ENCODE peak calls at places on chromosome 1, in seven cellular contexts. One of them, this sample, is unnamed.

GRCh38 chr1:226123591-226124471 is 61.3 kb downstream of the H3-3A start:
- DNase-seq in heart right ventricle: no peak
- DNase-seq in mammary epithelial cell: peak
- DNase-seq in lower lobe of right lung: no peak
- DNase-seq in AG10803: no peak
- DNase-seq in fibroblast of lung: no peak
- DNase-seq in breast epithelium: no peak
- DNase-seq in this sample: no peak

GRCh38 chr1:232704694-232705680 is 75.1 kb upstream of the SIPA1L2 start:
- DNase-seq in lower lobe of right lung: no peak
- DNase-seq in AG10803: peak
- DNase-seq in fibroblast of lung: peak
- DNase-seq in breast epithelium: peak
- DNase-seq in mammary epithelial cell: peak
- DNase-seq in heart right ventricle: peak
- DNase-seq in this sample: peak

GRCh38 chr1:221723018-221723917 is 18.6 kb downstream of the DUSP10 start:
- DNase-seq in AG10803: peak
- DNase-seq in lower lobe of right lung: no peak
- DNase-seq in breast epithelium: no peak
- DNase-seq in fibroblast of lung: no peak
- DNase-seq in mammary epithelial cell: peak
- DNase-seq in heart right ventricle: no peak
- DNase-seq in this sample: no peak

GRCh38 chr1:37892151-37893047 is 33.0 kb upstream of the MTF1 start:
- DNase-seq in heart right ventricle: no peak
- DNase-seq in breast epithelium: no peak
- DNase-seq in fibroblast of lung: peak
- DNase-seq in lower lobe of right lung: no peak
- DNase-seq in AG10803: peak
- DNase-seq in mammary epithelial cell: no peak
- DNase-seq in this sample: peak

GRCh38 chr1:156101880-156102279 is 12.6 kb upstream of the LMNA start:
- DNase-seq in heart right ventricle: no peak
- DNase-seq in fibroblast of lung: no peak
- DNase-seq in AG10803: no peak
- DNase-seq in breast epithelium: no peak
- DNase-seq in lower lobe of right lung: no peak
- DNase-seq in mammary epithelial cell: no peak
- DNase-seq in this sample: no peak

GRCh38 chr1:89260042-89260441 is 12.6 kb downstream of the GBP5 start:
- DNase-seq in breast epithelium: no peak
- DNase-seq in heart right ventricle: no peak
- DNase-seq in fibroblast of lung: no peak
- DNase-seq in mammary epithelial cell: no peak
- DNase-seq in AG10803: no peak
- DNase-seq in lower lobe of right lung: no peak
- DNase-seq in this sample: no peak

GRCh38 chr1:21634481-21635137 is 34.5 kb downstream of the RAP1GAP start:
- DNase-seq in AG10803: no peak
- DNase-seq in fibroblast of lung: no peak
- DNase-seq in breast epithelium: peak
- DNase-seq in lower lobe of right lung: peak
- DNase-seq in mammary epithelial cell: no peak
- DNase-seq in heart right ventricle: no peak
- DNase-seq in this sample: no peak

GRCh38 chr1:219144659-219145313 is 28.9 kb upstream of the LYPLAL1 start:
- DNase-seq in lower lobe of right lung: no peak
- DNase-seq in heart right ventricle: no peak
- DNase-seq in breast epithelium: no peak
- DNase-seq in mammary epithelial cell: no peak
- DNase-seq in AG10803: no peak
- DNase-seq in fibroblast of lung: no peak
- DNase-seq in this sample: no peak

GRCh38 chr1:89779541-89779940 is 41.3 kb upstream of the LRRC8D start:
- DNase-seq in breast epithelium: no peak
- DNase-seq in mammary epithelial cell: no peak
- DNase-seq in lower lobe of right lung: no peak
- DNase-seq in heart right ventricle: no peak
- DNase-seq in fibroblast of lung: no peak
- DNase-seq in AG10803: no peak
- DNase-seq in this sample: no peak

GRCh38 chr1:168771104-168771630 is 42.2 kb upstream of the DPT start:
- DNase-seq in breast epithelium: no peak
- DNase-seq in fibroblast of lung: no peak
- DNase-seq in heart right ventricle: no peak
- DNase-seq in lower lobe of right lung: no peak
- DNase-seq in AG10803: no peak
- DNase-seq in mammary epithelial cell: no peak
- DNase-seq in this sample: no peak

GRCh38 chr1:22325531-22326371 is 125.9 kb upstream of the ZBTB40 start:
- DNase-seq in mammary epithelial cell: no peak
- DNase-seq in AG10803: no peak
- DNase-seq in heart right ventricle: no peak
- DNase-seq in lower lobe of right lung: no peak
- DNase-seq in fibroblast of lung: no peak
- DNase-seq in breast epithelium: no peak
- DNase-seq in this sample: no peak

GRCh38 chr1:8026976-8027747 is 1.1 kb upstream of the ERRFI1 start:
- DNase-seq in breast epithelium: no peak
- DNase-seq in fibroblast of lung: peak
- DNase-seq in lower lobe of right lung: peak
- DNase-seq in AG10803: no peak
- DNase-seq in heart right ventricle: no peak
- DNase-seq in mammary epithelial cell: no peak
- DNase-seq in this sample: peak

GRCh38 chr1:238384381-238384780 is 493.7 kb upstream of the ZP4 start:
- DNase-seq in AG10803: no peak
- DNase-seq in fibroblast of lung: no peak
- DNase-seq in lower lobe of right lung: no peak
- DNase-seq in breast epithelium: no peak
- DNase-seq in heart right ventricle: no peak
- DNase-seq in mammary epithelial cell: no peak
- DNase-seq in this sample: no peak

GRCh38 chr1:65003316-65003664 is 36.9 kb upstream of the JAK1 start:
- DNase-seq in lower lobe of right lung: no peak
- DNase-seq in fibroblast of lung: no peak
- DNase-seq in heart right ventricle: no peak
- DNase-seq in mammary epithelial cell: no peak
- DNase-seq in breast epithelium: no peak
- DNase-seq in AG10803: no peak
- DNase-seq in this sample: no peak

GRCh38 chr1:166952002-166952746 is 23.2 kb downstream of the ILDR2 start:
- DNase-seq in breast epithelium: peak
- DNase-seq in mammary epithelial cell: peak
- DNase-seq in AG10803: peak
- DNase-seq in heart right ventricle: peak
- DNase-seq in fibroblast of lung: peak
- DNase-seq in lower lobe of right lung: no peak
- DNase-seq in this sample: peak

GRCh38 chr1:160499631-160500030 is 23.4 kb downstream of the SLAMF6 start:
- DNase-seq in breast epithelium: no peak
- DNase-seq in fibroblast of lung: no peak
- DNase-seq in heart right ventricle: no peak
- DNase-seq in mammary epithelial cell: no peak
- DNase-seq in lower lobe of right lung: no peak
- DNase-seq in AG10803: no peak
- DNase-seq in this sample: no peak

GRCh38 chr1:158116311-158116710 is 64.4 kb upstream of the CD1D start:
- DNase-seq in heart right ventricle: no peak
- DNase-seq in lower lobe of right lung: no peak
- DNase-seq in AG10803: no peak
- DNase-seq in breast epithelium: no peak
- DNase-seq in mammary epithelial cell: no peak
- DNase-seq in fibroblast of lung: no peak
- DNase-seq in this sample: no peak

GRCh38 chr1:109764561-109765482 is 1.1 kb upstream of the EPS8L3 start:
- DNase-seq in lower lobe of right lung: peak
- DNase-seq in AG10803: no peak
- DNase-seq in heart right ventricle: no peak
- DNase-seq in mammary epithelial cell: no peak
- DNase-seq in breast epithelium: no peak
- DNase-seq in fibroblast of lung: no peak
- DNase-seq in this sample: no peak

GRCh38 chr1:49102752-49103151 is 326.1 kb upstream of the BEND5 start:
- DNase-seq in AG10803: peak
- DNase-seq in breast epithelium: no peak
- DNase-seq in fibroblast of lung: peak
- DNase-seq in lower lobe of right lung: no peak
- DNase-seq in heart right ventricle: no peak
- DNase-seq in mammary epithelial cell: peak
- DNase-seq in this sample: peak

GRCh38 chr1:54381524-54381923 is 24.7 kb downstream of the SSBP3 start:
- DNase-seq in fibroblast of lung: no peak
- DNase-seq in breast epithelium: no peak
- DNase-seq in lower lobe of right lung: no peak
- DNase-seq in mammary epithelial cell: no peak
- DNase-seq in AG10803: no peak
- DNase-seq in heart right ventricle: no peak
- DNase-seq in this sample: no peak

GRCh38 chr1:183205196-183205781 is 19.2 kb downstream of the LAMC2 start:
- DNase-seq in mammary epithelial cell: no peak
- DNase-seq in fibroblast of lung: peak
- DNase-seq in AG10803: peak
- DNase-seq in lower lobe of right lung: no peak
- DNase-seq in heart right ventricle: no peak
- DNase-seq in breast epithelium: peak
- DNase-seq in this sample: peak

GRCh38 chr1:217063065-217063908 is 340.1 kb upstream of the ESRRG start:
- DNase-seq in breast epithelium: no peak
- DNase-seq in fibroblast of lung: no peak
- DNase-seq in mammary epithelial cell: no peak
- DNase-seq in heart right ventricle: no peak
- DNase-seq in AG10803: no peak
- DNase-seq in lower lobe of right lung: no peak
- DNase-seq in this sample: no peak

GRCh38 chr1:217062566-217062965 is 339.3 kb upstream of the ESRRG start:
- DNase-seq in mammary epithelial cell: no peak
- DNase-seq in fibroblast of lung: no peak
- DNase-seq in lower lobe of right lung: no peak
- DNase-seq in heart right ventricle: no peak
- DNase-seq in breast epithelium: no peak
- DNase-seq in AG10803: no peak
- DNase-seq in this sample: no peak

GRCh38 chr1:217053666-217054065 is 330.4 kb upstream of the ESRRG start:
- DNase-seq in lower lobe of right lung: no peak
- DNase-seq in fibroblast of lung: no peak
- DNase-seq in heart right ventricle: no peak
- DNase-seq in mammary epithelial cell: no peak
- DNase-seq in breast epithelium: no peak
- DNase-seq in AG10803: no peak
- DNase-seq in this sample: no peak

GRCh38 chr1:217059401-217059800 is 336.2 kb upstream of the ESRRG start:
- DNase-seq in AG10803: no peak
- DNase-seq in lower lobe of right lung: no peak
- DNase-seq in fibroblast of lung: no peak
- DNase-seq in mammary epithelial cell: no peak
- DNase-seq in heart right ventricle: no peak
- DNase-seq in breast epithelium: no peak
- DNase-seq in this sample: no peak
- TF ChIP-seq CTCF in AG10803: no peak
- TF ChIP-seq CTCF in lower lobe of right lung: no peak
- TF ChIP-seq CTCF in fibroblast of lung: no peak
- TF ChIP-seq CTCF in mammary epithelial cell: no peak
- TF ChIP-seq CTCF in heart right ventricle: no peak
- TF ChIP-seq CTCF in breast epithelium: no peak
- TF ChIP-seq CTCF in this sample: no peak

GRCh38 chr1:76425104-76425842 is 350.7 kb downstream of the ST6GALNAC3 start:
- DNase-seq in fibroblast of lung: peak
- DNase-seq in mammary epithelial cell: no peak
- DNase-seq in lower lobe of right lung: no peak
- DNase-seq in breast epithelium: no peak
- DNase-seq in heart right ventricle: no peak
- DNase-seq in AG10803: no peak
- DNase-seq in this sample: peak

GRCh38 chr1:76428027-76428426 is 353.5 kb downstream of the ST6GALNAC3 start:
- DNase-seq in mammary epithelial cell: no peak
- DNase-seq in AG10803: no peak
- DNase-seq in breast epithelium: no peak
- DNase-seq in lower lobe of right lung: no peak
- DNase-seq in fibroblast of lung: no peak
- DNase-seq in heart right ventricle: no peak
- DNase-seq in this sample: peak

GRCh38 chr1:76430532-76430931 is 356.0 kb downstream of the ST6GALNAC3 start:
- DNase-seq in heart right ventricle: no peak
- DNase-seq in fibroblast of lung: no peak
- DNase-seq in lower lobe of right lung: no peak
- DNase-seq in AG10803: no peak
- DNase-seq in breast epithelium: no peak
- DNase-seq in mammary epithelial cell: no peak
- DNase-seq in this sample: peak

GRCh38 chr1:76426606-76427005 is 352.1 kb downstream of the ST6GALNAC3 start:
- DNase-seq in lower lobe of right lung: no peak
- DNase-seq in mammary epithelial cell: no peak
- DNase-seq in breast epithelium: no peak
- DNase-seq in fibroblast of lung: peak
- DNase-seq in heart right ventricle: no peak
- DNase-seq in AG10803: no peak
- DNase-seq in this sample: peak

GRCh38 chr1:76425843-76426145 is 351.2 kb downstream of the ST6GALNAC3 start:
- DNase-seq in mammary epithelial cell: peak
- DNase-seq in lower lobe of right lung: no peak
- DNase-seq in breast epithelium: no peak
- DNase-seq in fibroblast of lung: peak
- DNase-seq in heart right ventricle: no peak
- DNase-seq in AG10803: peak
- DNase-seq in this sample: peak
- H3K4me3 ChIP-seq in mammary epithelial cell: no peak
- H3K4me3 ChIP-seq in lower lobe of right lung: no peak
- H3K4me3 ChIP-seq in breast epithelium: no peak
- H3K4me3 ChIP-seq in fibroblast of lung: no peak
- H3K4me3 ChIP-seq in heart right ventricle: no peak
- H3K4me3 ChIP-seq in AG10803: peak
- H3K4me3 ChIP-seq in this sample: peak

GRCh38 chr1:201020647-201021332 is 2.7 kb downstream of the KIF21B start:
- DNase-seq in fibroblast of lung: no peak
- DNase-seq in AG10803: no peak
- DNase-seq in lower lobe of right lung: no peak
- DNase-seq in breast epithelium: no peak
- DNase-seq in heart right ventricle: no peak
- DNase-seq in mammary epithelial cell: no peak
- DNase-seq in this sample: peak
- TF ChIP-seq CTCF in fibroblast of lung: peak
- TF ChIP-seq CTCF in AG10803: peak
- TF ChIP-seq CTCF in lower lobe of right lung: peak
- TF ChIP-seq CTCF in breast epithelium: no peak
- TF ChIP-seq CTCF in heart right ventricle: no peak
- TF ChIP-seq CTCF in mammary epithelial cell: peak
- TF ChIP-seq CTCF in this sample: peak

GRCh38 chr1:3011631-3012510 is 9.4 kb upstream of the ACTRT2 start:
- DNase-seq in fibroblast of lung: no peak
- DNase-seq in AG10803: no peak
- DNase-seq in heart right ventricle: no peak
- DNase-seq in lower lobe of right lung: peak
- DNase-seq in mammary epithelial cell: no peak
- DNase-seq in breast epithelium: no peak
- DNase-seq in this sample: no peak
- H3K4me3 ChIP-seq in fibroblast of lung: no peak
- H3K4me3 ChIP-seq in AG10803: no peak
- H3K4me3 ChIP-seq in heart right ventricle: no peak
- H3K4me3 ChIP-seq in lower lobe of right lung: no peak
- H3K4me3 ChIP-seq in mammary epithelial cell: no peak
- H3K4me3 ChIP-seq in breast epithelium: no peak
- H3K4me3 ChIP-seq in this sample: no peak